ENCODE peak calls at places on chromosomes 16 and 17, in nine cellular contexts. B, V, C, X, L, A, N, R and O are unnamed samples.

GRCh38 chr17:38741853-38742421 is 6.2 kb downstream of the PCGF2 start:
- DNase-seq in B (no peak), A (no peak), L (no peak), R (no peak), C (no peak), V (no peak), N (no peak), X (no peak), O (peak)

GRCh38 chr17:62791235-62792121 is 16.6 kb downstream of the MARCHF10 start:
- DNase-seq in V (no peak), L (no peak), A (no peak), X (no peak), B (peak), R (peak), N (peak), C (no peak), O (no peak)

GRCh38 chr17:47846741-47847340 is 4.1 kb downstream of the SP6 start:
- DNase-seq in V (no peak), X (no peak), R (peak), C (no peak), B (no peak), N (no peak), L (no peak), A (no peak), O (peak)

GRCh38 chr16:8847623-8848022 is 21.2 kb downstream of the CARHSP1 start:
- DNase-seq in N (no peak), R (no peak), L (no peak), C (no peak), A (no peak), B (no peak), V (no peak), X (no peak), O (peak)

GRCh38 chr17:11384131-11384530 is 143.1 kb downstream of the SHISA6 start:
- DNase-seq in N (no peak), B (no peak), V (no peak), A (no peak), R (no peak), C (no peak), X (no peak), L (no peak), O (no peak)

GRCh38 chr17:70968302-70968701 is 799.0 kb downstream of the KCNJ2 start:
- DNase-seq in C (no peak), X (no peak), N (peak), A (no peak), R (no peak), V (no peak), L (no peak), B (no peak), O (no peak)

GRCh38 chr16:53055603-53056527 is 1.1 kb downstream of the CHD9 start:
- DNase-seq in X (peak), A (no peak), L (no peak), B (peak), R (peak), N (peak), C (peak), V (no peak), O (peak)

GRCh38 chr16:50269061-50269705 is 2.8 kb downstream of the ADCY7 start:
- DNase-seq in X (no peak), N (no peak), L (no peak), A (no peak), B (no peak), C (no peak), R (no peak), V (peak), O (peak)

GRCh38 chr17:71828182-71828596 is 292.6 kb upstream of the SOX9 start:
- DNase-seq in A (no peak), B (no peak), L (no peak), N (no peak), V (no peak), X (no peak), R (peak), C (peak), O (peak)

GRCh38 chr17:80101946-80102706 is 745 bp downstream of the GAA start:
- DNase-seq in L (no peak), C (peak), X (peak), B (no peak), N (no peak), A (no peak), R (no peak), V (no peak), O (peak)

GRCh38 chr16:89563639-89564392 is 3.3 kb downstream of the RPL13 start:
- DNase-seq in X (no peak), R (no peak), B (no peak), A (no peak), L (no peak), C (no peak), N (no peak), V (no peak), O (no peak)

GRCh38 chr16:74275031-74275636 is 21.5 kb upstream of the PSMD7 start:
- DNase-seq in R (no peak), B (no peak), L (no peak), N (no peak), A (no peak), V (no peak), C (no peak), X (no peak), O (no peak)

GRCh38 chr16:58462089-58462488 is 37.9 kb upstream of the NDRG4 start:
- DNase-seq in R (peak), L (no peak), V (no peak), C (no peak), A (no peak), X (no peak), N (no peak), B (no peak), O (no peak)

GRCh38 chr16:55271945-55272513 is 52.0 kb upstream of the IRX6 start:
- DNase-seq in L (no peak), R (no peak), A (no peak), B (no peak), X (no peak), C (no peak), N (no peak), V (no peak), O (no peak)

GRCh38 chr17:48600244-48601098 is 4.3 kb downstream of the HOXB6 start:
- DNase-seq in X (no peak), V (no peak), L (no peak), A (no peak), C (no peak), R (no peak), B (no peak), N (no peak), O (no peak)

GRCh38 chr16:57184890-57185445 is 871 bp downstream of the PSME3IP1 start:
- DNase-seq in A (no peak), C (no peak), N (no peak), V (no peak), B (no peak), L (no peak), X (peak), R (peak), O (peak)

GRCh38 chr17:41553987-41554680 is 17.7 kb downstream of the KRT9 start:
- DNase-seq in C (no peak), R (peak), V (no peak), N (no peak), L (no peak), A (no peak), X (no peak), B (no peak), O (no peak)

GRCh38 chr17:3639981-3640596 is 3.5 kb downstream of the CTNS start:
- DNase-seq in R (no peak), L (no peak), N (no peak), X (peak), C (no peak), B (no peak), V (no peak), A (peak), O (no peak)

GRCh38 chr16:847151-847550 is 46.6 kb upstream of the GNG13 start:
- DNase-seq in L (no peak), R (no peak), V (no peak), X (no peak), B (no peak), N (no peak), A (no peak), C (no peak), O (no peak)

GRCh38 chr17:77796201-77796860 is 162.2 kb upstream of the TNRC6C start:
- DNase-seq in R (no peak), X (no peak), A (no peak), B (no peak), V (no peak), L (no peak), C (no peak), N (no peak), O (no peak)

GRCh38 chr16:22789281-22789945 is 24.5 kb upstream of the HS3ST2 start:
- DNase-seq in C (no peak), N (no peak), V (no peak), B (peak), A (no peak), L (no peak), R (no peak), X (no peak), O (no peak)

GRCh38 chr16:3021449-3022207 is 1.5 kb downstream of the TNFRSF12A start:
- DNase-seq in B (peak), X (peak), V (peak), C (peak), N (peak), L (peak), A (peak), R (peak), O (peak)

GRCh38 chr17:8162232-8162996 is at the start of gene VAMP2:
- DNase-seq in A (no peak), V (peak), R (peak), B (no peak), N (no peak), C (no peak), X (peak), L (peak), O (peak)

GRCh38 chr16:4599545-4599944 is 15.1 kb downstream of the UBALD1 start:
- DNase-seq in V (no peak), C (no peak), B (no peak), A (no peak), X (no peak), L (no peak), N (no peak), R (peak), O (peak)

GRCh38 chr17:73166731-73167581 is 2.1 kb downstream of the SSTR2 start:
- DNase-seq in A (no peak), N (no peak), B (no peak), R (no peak), L (no peak), V (no peak), X (no peak), C (no peak), O (no peak)